ENCODE peak calls at places on chromosomes 16 and 17, in four cellular contexts. H is HepG2, L is GM12878, P is SK-N-SH. G is an unnamed sample.

GRCh38 chr16:11893571-11893970 is 22.2 kb downstream of the GSPT1 start:
- DNase-seq in H (no peak), L (no peak), P (no peak), G (no peak)

GRCh38 chr16:27364493-27365141 is 37.4 kb upstream of the IL21R start:
- DNase-seq in L (no peak), P (no peak), H (peak), G (peak)

GRCh38 chr16:57623251-57624043 is 5.0 kb upstream of the ADGRG1 start:
- DNase-seq in L (no peak), P (no peak), H (peak), G (peak)

GRCh38 chr16:78005881-78006280 is 16.5 kb upstream of the CLEC3A start:
- DNase-seq in H (no peak), P (no peak), L (no peak), G (peak)

GRCh38 chr17:5631958-5632357 is 47.6 kb upstream of the NLRP1 start:
- DNase-seq in P (no peak), L (no peak), H (no peak), G (no peak)

GRCh38 chr17:7445011-7445927 is at the start of gene CHRNB1:
- DNase-seq in L (no peak), P (peak), H (peak), G (peak)

GRCh38 chr17:339193-340061 is 13.2 kb downstream of the RPH3AL start:
- DNase-seq in H (no peak), L (no peak), P (peak), G (no peak)

GRCh38 chr17:59165933-59166342 is 10.4 kb downstream of the PRR11 start:
- DNase-seq in L (peak), H (peak), P (peak), G (peak)

GRCh38 chr17:7137182-7137943 is 22.7 kb upstream of the ASGR2 start:
- DNase-seq in L (no peak), H (no peak), P (no peak), G (no peak)

GRCh38 chr16:68776821-68777485 is 39.9 kb downstream of the CDH1 start:
- DNase-seq in P (no peak), L (peak), H (no peak), G (no peak)

GRCh38 chr17:76524598-76525512 is 12.7 kb downstream of the CYGB start:
- DNase-seq in L (no peak), H (peak), P (no peak), G (peak)

GRCh38 chr16:88784074-88784855 is 755 bp downstream of the PIEZO1 start:
- DNase-seq in L (no peak), H (peak), P (peak), G (peak)

GRCh38 chr16:81696959-81697293 is 82.2 kb upstream of the PLCG2 start:
- DNase-seq in H (no peak), P (no peak), L (no peak), G (no peak)

GRCh38 chr17:80374039-80374731 is 40.8 kb upstream of the ENDOV start:
- DNase-seq in P (no peak), L (no peak), H (no peak), G (no peak)

GRCh38 chr16:88742896-88743605 is 36.7 kb downstream of the CTU2 start:
- DNase-seq in H (no peak), P (no peak), L (no peak), G (no peak)

GRCh38 chr16:66502020-66502913 is 47.7 kb downstream of the TK2 start:
- DNase-seq in L (no peak), P (no peak), H (peak), G (peak)
- TF ChIP-seq PBX3 in L (no peak), P (no peak), H (no peak), G (no peak)

GRCh38 chr17:72060084-72060483 is 60.7 kb upstream of the SOX9 start:
- DNase-seq in H (no peak), L (no peak), P (no peak), G (no peak)

GRCh38 chr17:72065556-72065955 is 55.3 kb upstream of the SOX9 start:
- DNase-seq in P (no peak), H (no peak), L (no peak), G (no peak)

GRCh38 chr17:72063756-72064461 is 56.9 kb upstream of the SOX9 start:
- DNase-seq in H (no peak), P (no peak), L (no peak), G (no peak)

GRCh38 chr17:72063262-72063661 is 57.6 kb upstream of the SOX9 start:
- DNase-seq in H (no peak), P (no peak), L (no peak), G (no peak)
- TF ChIP-seq PBX3 in H (no peak), P (no peak), L (no peak), G (no peak)

GRCh38 chr17:38789185-38789584 is 10.2 kb downstream of the PIP4K2B start:
- DNase-seq in H (no peak), L (no peak), P (peak), G (no peak)
- TF ChIP-seq PBX3 in H (no peak), L (no peak), P (no peak), G (no peak)

GRCh38 chr17:41263212-41263611 is 2.0 kb upstream of the KRTAP9-6 start:
- DNase-seq in P (no peak), L (no peak), H (no peak), G (no peak)

GRCh38 chr17:41267711-41268110 is 2.5 kb downstream of the KRTAP9-6 start:
- DNase-seq in L (no peak), P (no peak), H (no peak), G (no peak)

GRCh38 chr17:41265078-41265477 is at the start of gene KRTAP9-6:
- DNase-seq in L (no peak), H (no peak), P (no peak), G (no peak)

DNA sequence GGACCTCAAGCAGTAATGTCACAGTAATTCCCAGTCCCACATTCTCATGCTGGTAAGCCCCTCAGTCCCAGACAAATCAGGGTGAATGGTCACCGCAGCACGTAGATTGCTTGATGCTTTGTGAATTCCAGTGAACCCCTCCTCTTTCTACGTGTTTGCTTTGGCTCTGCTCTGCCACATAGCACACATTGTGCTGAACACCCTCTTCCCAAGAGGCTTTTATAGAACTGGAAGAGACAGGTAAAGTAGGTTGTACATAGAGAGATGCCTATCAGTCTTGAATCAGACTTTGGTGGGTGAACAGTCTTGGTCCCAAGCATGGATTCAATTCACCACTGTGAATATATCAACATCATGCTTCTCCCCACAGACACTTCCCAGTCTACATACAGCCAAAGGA is 579 bp upstream of the KRTAP9-6 start:
- DNase-seq in P (no peak), L (no peak), H (no peak), G (no peak)
- TF ChIP-seq PBX3 in P (no peak), L (no peak), H (no peak), G (no peak)

GRCh38 chr17:40895106-40895730 is 10.2 kb upstream of the KRT20 start:
- DNase-seq in H (no peak), L (no peak), P (no peak), G (peak)
- TF ChIP-seq PBX3 in H (no peak), L (no peak), P (no peak), G (no peak)

G was measured in A549.